ENCODE peak calls at places on chromosomes 13 and 19, in four cellular contexts. T is stimulated activated CD4-positive, alpha-beta T cell treated with anti-CD3 and anti-CD28 coated beads, TNF-alpha, amount 100 ng/mL, for 4 hours; V is adrenal gland; R is right lobe of liver. S is an unnamed sample.

GRCh38 chr19:55472463-55472862 is 4.0 kb upstream of the ZNF628 start:
- DNase-seq in T (no peak), V (no peak), R (peak), S (no peak)

GRCh38 chr19:41323023-41323422 is 13.1 kb downstream of the CCDC97 start:
- DNase-seq in T (no peak), V (peak), R (peak), S (no peak)

GRCh38 chr19:55069137-55069858 is 6.3 kb upstream of the RDH13 start:
- DNase-seq in T (no peak), V (no peak), R (no peak), S (peak)

GRCh38 chr19:46209051-46209450 is 20.5 kb upstream of the IGFL1 start:
- DNase-seq in T (no peak), V (no peak), R (no peak), S (no peak)

GRCh38 chr13:106417467-106418110 is 117.9 kb downstream of the EFNB2 start:
- DNase-seq in T (no peak), V (no peak), R (no peak), S (no peak)

GRCh38 chr13:109773786-109774185 is 12.6 kb downstream of the IRS2 start:
- DNase-seq in T (no peak), V (no peak), R (no peak), S (no peak)

GRCh38 chr19:37867831-37868230 is 38.6 kb downstream of the WDR87 start:
- DNase-seq in T (no peak), V (no peak), R (no peak), S (no peak)

GRCh38 chr13:24670927-24671326 is 9.3 kb upstream of the ATP12A start:
- DNase-seq in T (no peak), V (no peak), R (no peak), S (peak)

GRCh38 chr19:49613374-49613773 is 22.4 kb downstream of the PRR12 start:
- DNase-seq in T (no peak), V (peak), R (no peak), S (no peak)

GRCh38 chr19:49502866-49503581 is 6.8 kb downstream of the RPS11 start:
- DNase-seq in T (no peak), V (peak), R (no peak), S (no peak)

GRCh38 chr13:20462921-20463320 is 62.7 kb downstream of the CRYL1 start:
- DNase-seq in T (no peak), V (no peak), R (no peak), S (no peak)

GRCh38 chr13:107866666-107867623 is 348.4 kb downstream of the LIG4 start:
- DNase-seq in T (no peak), V (no peak), R (no peak), S (no peak)

GRCh38 chr13:60654405-60654804 is 257.4 kb downstream of the TDRD3 start:
- DNase-seq in T (no peak), V (peak), R (peak), S (no peak)

GRCh38 chr19:45250832-45251451 is at the start of gene MARK4:
- DNase-seq in T (peak), V (peak), R (peak), S (peak)

GRCh38 chr19:49057636-49058234 is at the start of gene CGB7:
- DNase-seq in T (no peak), V (peak), R (peak), S (peak)

GRCh38 chr19:50649433-50650391 is at the start of gene C19orf81:
- DNase-seq in T (no peak), V (no peak), R (no peak), S (no peak)

GRCh38 chr13:79637086-79637763 is 156.3 kb downstream of the NDFIP2 start:
- DNase-seq in T (no peak), V (peak), R (no peak), S (no peak)

GRCh38 chr13:77779461-77780272 is 82.2 kb downstream of the SLAIN1 start:
- DNase-seq in T (no peak), V (peak), R (peak), S (peak)

GRCh38 chr19:54047626-54048025 is 16.1 kb downstream of the VSTM1 start:
- DNase-seq in T (no peak), V (peak), R (no peak), S (no peak)

GRCh38 chr19:49182848-49183375 is 25.3 kb downstream of the TRPM4 start:
- DNase-seq in T (no peak), V (no peak), R (no peak), S (no peak)

GRCh38 chr13:101455863-101456262 is 3.4 kb downstream of the ITGBL1 start:
- DNase-seq in T (no peak), V (no peak), R (no peak), S (no peak)

GRCh38 chr13:110137677-110138008 is 169.3 kb downstream of the COL4A1 start:
- DNase-seq in T (no peak), V (peak), R (peak), S (peak)

GRCh38 chr19:35949131-35949530 is 13.0 kb downstream of the LRFN3 start:
- DNase-seq in T (no peak), V (no peak), R (no peak), S (no peak)

GRCh38 chr19:35641515-35642151 is at the start of gene ETV2:
- DNase-seq in T (no peak), V (no peak), R (peak), S (peak)

GRCh38 chr19:38538793-38539528 is 78.8 kb downstream of the MAP4K1 start:
- DNase-seq in T (no peak), V (no peak), R (no peak), S (no peak)

GRCh38 chr13:109606404-109607028 is 179.9 kb downstream of the IRS2 start:
- DNase-seq in T (no peak), V (no peak), R (no peak), S (no peak)

GRCh38 chr19:51524661-51525264 is 6.7 kb downstream of the SIGLEC6 start:
- DNase-seq in T (no peak), V (no peak), R (no peak), S (no peak)

GRCh38 chr19:1400281-1401137 is 833 bp downstream of the GAMT start:
- DNase-seq in T (no peak), V (peak), R (peak), S (no peak)

GRCh38 chr13:27578121-27579030 is 42.0 kb downstream of the LNX2 start:
- DNase-seq in T (no peak), V (no peak), R (no peak), S (no peak)

GRCh38 chr13:51873419-51873818 is 11.7 kb downstream of the CCDC70 start:
- DNase-seq in T (no peak), V (no peak), R (no peak), S (no peak)

GRCh38 chr19:1668339-1669123 is 16.1 kb upstream of the TCF3 start:
- DNase-seq in T (no peak), V (no peak), R (no peak), S (no peak)

GRCh38 chr13:95698047-95698749 is 21.3 kb downstream of the DNAJC3 start:
- DNase-seq in T (no peak), V (no peak), R (no peak), S (no peak)

GRCh38 chr13:83618966-83619365 is 263.3 kb downstream of the SLITRK1 start:
- DNase-seq in T (no peak), V (no peak), R (no peak), S (no peak)

GRCh38 chr19:47529018-47529742 is 14.3 kb upstream of the NAPA start:
- DNase-seq in T (no peak), V (no peak), R (no peak), S (no peak)

S was measured in colonic mucosa.